ENCODE peak calls at places on chromosomes 4 and X, in four cellular contexts. K is WTC11, M is K562, O is HepG2. Y is an unnamed sample.

GRCh38 chr4:53785996-53786395 is 194.7 kb upstream of the LNX1 start:
- DNase-seq in K (no peak), O (no peak), M (no peak), Y (no peak)

GRCh38 chr4:2412534-2412884 is 5.9 kb downstream of the ZFYVE28 start:
- DNase-seq in O (no peak), K (no peak), M (peak), Y (no peak)

GRCh38 chr4:176538217-176538925 is 218.6 kb downstream of the SPCS3 start:
- DNase-seq in O (no peak), M (no peak), K (no peak), Y (peak)

GRCh38 chr4:150583287-150584197 is 1.6 kb downstream of the MAB21L2 start:
- DNase-seq in K (peak), O (no peak), M (no peak), Y (no peak)

GRCh38 chr4:151620066-151620465 is 140.7 kb downstream of the GATB start:
- DNase-seq in O (no peak), K (no peak), M (no peak), Y (no peak)

GRCh38 chrX:53678667-53679066 is 7.9 kb downstream of the HUWE1 start:
- DNase-seq in O (no peak), K (no peak), M (peak), Y (peak)

GRCh38 chr4:25814323-25814722 is 48.5 kb downstream of the SEL1L3 start:
- DNase-seq in M (no peak), K (no peak), O (no peak), Y (peak)

GRCh38 chr4:47209833-47210232 is 178.5 kb downstream of the GABRB1 start:
- DNase-seq in O (no peak), M (no peak), K (no peak), Y (no peak)

GRCh38 chrX:17459008-17459407 is 84.0 kb downstream of the NHS start:
- DNase-seq in M (no peak), O (no peak), K (no peak), Y (no peak)

GRCh38 chr4:101075536-101075935 is 271.8 kb downstream of the PPP3CA start:
- DNase-seq in K (no peak), O (no peak), M (no peak), Y (no peak)

GRCh38 chr4:124965492-124965891 is 253.0 kb upstream of the ANKRD50 start:
- DNase-seq in K (no peak), O (no peak), M (no peak), Y (no peak)

GRCh38 chrX:9503261-9503660 is 38.4 kb downstream of the TBL1X start:
- DNase-seq in M (no peak), K (no peak), O (no peak), Y (no peak)

GRCh38 chrX:107429090-107429489 is 20.4 kb upstream of the FRMPD3 start:
- DNase-seq in O (peak), K (peak), M (no peak), Y (peak)

GRCh38 chr4:7104366-7105031 is 36.6 kb upstream of the GRPEL1 start:
- DNase-seq in O (no peak), M (no peak), K (no peak), Y (no peak)

GRCh38 chrX:110212299-110212698 is 105.6 kb downstream of the AMMECR1 start:
- DNase-seq in O (no peak), K (no peak), M (no peak), Y (peak)

GRCh38 chr4:41181037-41181436 is 33.3 kb downstream of the APBB2 start:
- DNase-seq in K (no peak), M (no peak), O (no peak), Y (no peak)

DNA sequence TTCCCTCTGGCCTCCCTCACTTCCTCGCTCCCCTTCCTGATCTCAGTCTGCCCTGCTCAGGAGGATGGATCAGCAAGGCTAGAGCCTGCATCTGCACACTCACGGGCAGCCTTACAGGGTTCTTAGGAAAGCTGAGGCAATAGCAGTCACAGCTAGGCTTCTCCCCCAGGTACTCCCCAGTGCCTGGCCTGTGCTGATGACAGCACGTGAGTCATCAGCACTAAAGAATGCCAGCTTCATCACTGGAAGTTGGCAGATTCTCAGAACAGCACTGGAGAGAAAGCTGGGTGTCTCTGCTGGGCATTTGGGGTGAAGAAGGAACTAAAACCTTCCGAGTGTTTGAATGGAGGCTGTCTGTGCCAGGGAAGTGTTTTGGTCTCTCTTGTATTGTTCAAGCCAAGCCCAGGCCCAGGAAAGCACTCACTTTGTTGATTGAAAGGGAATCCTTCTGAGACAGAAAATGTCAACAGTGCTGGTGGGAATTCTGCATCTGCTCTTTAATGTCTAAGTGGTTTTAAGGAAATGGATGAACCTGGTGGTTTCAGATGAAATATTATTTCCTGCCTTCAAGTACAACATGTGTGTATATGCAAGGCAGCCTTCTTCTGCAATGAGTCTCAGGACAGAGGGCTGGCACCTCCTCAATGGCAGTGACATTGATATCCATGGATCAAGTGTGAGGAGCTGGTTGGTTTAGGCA is 73.0 kb upstream of the SCOC start:
- DNase-seq in M (no peak), K (no peak), O (no peak), Y (peak)
- TF ChIP-seq NR3C1 in M (no peak), K (no peak), O (no peak), Y (no peak)

DNA sequence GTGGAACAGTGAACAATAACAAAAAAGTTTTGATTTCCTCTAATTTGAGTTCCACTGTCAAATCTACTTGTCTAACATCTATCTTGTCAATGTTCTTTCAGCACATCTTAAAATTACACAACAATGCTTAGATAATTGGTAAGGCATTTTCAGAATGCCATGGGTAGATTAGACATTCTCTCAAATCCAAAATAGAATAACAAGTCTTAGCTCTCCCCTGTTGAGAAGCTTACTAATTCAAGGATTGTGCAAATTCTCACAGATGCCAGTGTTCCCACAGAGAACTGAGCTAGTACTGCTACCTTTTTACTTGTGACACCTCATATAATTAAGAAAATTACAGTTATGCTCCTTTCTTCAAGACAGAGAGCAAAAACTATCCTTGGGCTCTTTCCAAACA is 2442.0 kb downstream of the PCDH7 start:
- DNase-seq in O (no peak), K (no peak), M (no peak), Y (no peak)
- TF ChIP-seq NR3C1 in O (no peak), K (no peak), M (no peak), Y (no peak)

GRCh38 chr4:61541474-61541873 is 341.3 kb downstream of the ADGRL3 start:
- DNase-seq in M (no peak), K (no peak), O (peak), Y (no peak)

GRCh38 chr4:61545902-61546498 is 345.9 kb downstream of the ADGRL3 start:
- DNase-seq in O (no peak), M (no peak), K (no peak), Y (no peak)

GRCh38 chr4:61543976-61544375 is 343.9 kb downstream of the ADGRL3 start:
- DNase-seq in K (no peak), O (no peak), M (no peak), Y (no peak)

GRCh38 chr4:61540944-61541343 is 340.8 kb downstream of the ADGRL3 start:
- DNase-seq in K (no peak), M (no peak), O (peak), Y (peak)
- TF ChIP-seq NR3C1 in K (no peak), M (no peak), O (no peak), Y (no peak)

GRCh38 chrX:154802838-154803410 is 2.4 kb downstream of the MPP1 start:
- DNase-seq in K (no peak), O (no peak), M (no peak), Y (no peak)

GRCh38 chrX:154804564-154804956 is 725 bp downstream of the MPP1 start:
- DNase-seq in K (no peak), O (no peak), M (no peak), Y (no peak)

GRCh38 chrX:154800508-154801207 is 4.6 kb downstream of the MPP1 start:
- DNase-seq in M (no peak), K (no peak), O (peak), Y (no peak)

GRCh38 chrX:154797006-154797405 is 8.3 kb downstream of the MPP1 start:
- DNase-seq in K (no peak), M (no peak), O (no peak), Y (no peak)

DNA sequence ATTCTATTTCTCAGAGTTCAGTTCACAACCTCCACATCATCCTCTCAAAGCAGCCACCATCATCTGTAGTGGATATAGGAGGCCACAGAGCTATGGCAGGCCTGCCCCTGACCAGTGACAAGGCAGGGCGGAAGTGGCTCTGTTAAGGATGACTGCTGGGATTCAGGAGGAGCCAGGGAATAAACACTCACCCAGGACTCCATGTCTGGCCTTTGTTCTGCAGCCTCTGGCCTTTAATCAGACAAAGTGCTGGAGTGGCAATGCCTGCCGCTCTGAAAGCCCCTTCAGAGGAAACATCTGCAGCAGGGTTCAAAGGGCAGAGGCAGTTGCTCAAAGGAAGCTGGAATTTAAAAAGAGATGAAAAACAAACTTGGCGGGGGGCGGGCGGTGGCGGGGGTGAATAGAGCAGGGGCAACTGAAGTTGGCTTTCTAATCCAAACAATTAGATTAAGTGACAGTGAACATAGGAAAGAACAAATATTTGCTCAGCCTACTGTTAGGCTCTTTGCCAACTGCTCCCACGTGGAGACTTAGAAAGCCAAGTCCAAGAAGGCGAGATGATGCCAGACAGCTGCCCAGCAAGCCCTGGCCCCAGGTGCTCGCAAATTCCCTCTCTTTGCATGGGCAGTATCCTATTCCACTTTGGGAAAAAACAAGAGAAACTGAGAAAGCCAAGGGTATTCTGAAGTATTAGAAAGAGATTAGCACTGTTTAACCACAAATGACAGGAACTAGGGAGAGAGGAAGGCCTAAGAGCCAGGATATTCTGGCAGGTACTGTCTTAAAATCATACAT is 5.5 kb downstream of the MPP1 start:
- DNase-seq in M (no peak), K (no peak), O (peak), Y (peak)
- TF ChIP-seq NR3C1 in M (no peak), K (no peak), O (no peak), Y (no peak)

GRCh38 chr4:1409806-1410425 is 3.7 kb upstream of the NKX1-1 start:
- DNase-seq in K (no peak), O (no peak), M (no peak), Y (no peak)

GRCh38 chr4:1409079-1409805 is 3.0 kb upstream of the NKX1-1 start:
- DNase-seq in M (peak), O (no peak), K (no peak), Y (no peak)

GRCh38 chr4:1406946-1407656 is 859 bp upstream of the NKX1-1 start:
- DNase-seq in O (no peak), M (no peak), K (no peak), Y (no peak)

GRCh38 chr4:1407657-1408333 is 1.6 kb upstream of the NKX1-1 start:
- DNase-seq in M (no peak), K (no peak), O (no peak), Y (no peak)

DNA sequence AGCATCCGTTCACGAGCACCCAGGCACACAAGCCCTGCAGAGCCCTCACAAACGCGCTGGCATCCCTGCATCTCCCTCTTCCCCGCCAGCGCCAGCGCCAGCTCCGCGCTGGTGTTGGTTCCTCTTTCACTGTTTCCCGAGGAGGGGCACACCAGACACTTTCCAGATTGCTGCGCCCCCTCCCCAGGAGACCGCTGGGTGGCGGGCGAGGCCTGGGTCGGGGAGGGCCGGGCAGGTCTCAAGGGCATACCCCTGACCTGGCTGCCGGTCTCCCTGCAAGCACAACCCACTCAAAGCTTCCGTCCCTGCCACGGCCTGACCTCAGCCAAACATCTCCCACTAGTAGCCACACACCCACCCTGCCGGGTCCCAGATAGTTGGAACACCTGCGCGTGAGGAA is 2.2 kb upstream of the NKX1-1 start:
- DNase-seq in M (peak), K (no peak), O (no peak), Y (no peak)
- TF ChIP-seq NR3C1 in M (no peak), K (no peak), O (no peak), Y (no peak)

DNA sequence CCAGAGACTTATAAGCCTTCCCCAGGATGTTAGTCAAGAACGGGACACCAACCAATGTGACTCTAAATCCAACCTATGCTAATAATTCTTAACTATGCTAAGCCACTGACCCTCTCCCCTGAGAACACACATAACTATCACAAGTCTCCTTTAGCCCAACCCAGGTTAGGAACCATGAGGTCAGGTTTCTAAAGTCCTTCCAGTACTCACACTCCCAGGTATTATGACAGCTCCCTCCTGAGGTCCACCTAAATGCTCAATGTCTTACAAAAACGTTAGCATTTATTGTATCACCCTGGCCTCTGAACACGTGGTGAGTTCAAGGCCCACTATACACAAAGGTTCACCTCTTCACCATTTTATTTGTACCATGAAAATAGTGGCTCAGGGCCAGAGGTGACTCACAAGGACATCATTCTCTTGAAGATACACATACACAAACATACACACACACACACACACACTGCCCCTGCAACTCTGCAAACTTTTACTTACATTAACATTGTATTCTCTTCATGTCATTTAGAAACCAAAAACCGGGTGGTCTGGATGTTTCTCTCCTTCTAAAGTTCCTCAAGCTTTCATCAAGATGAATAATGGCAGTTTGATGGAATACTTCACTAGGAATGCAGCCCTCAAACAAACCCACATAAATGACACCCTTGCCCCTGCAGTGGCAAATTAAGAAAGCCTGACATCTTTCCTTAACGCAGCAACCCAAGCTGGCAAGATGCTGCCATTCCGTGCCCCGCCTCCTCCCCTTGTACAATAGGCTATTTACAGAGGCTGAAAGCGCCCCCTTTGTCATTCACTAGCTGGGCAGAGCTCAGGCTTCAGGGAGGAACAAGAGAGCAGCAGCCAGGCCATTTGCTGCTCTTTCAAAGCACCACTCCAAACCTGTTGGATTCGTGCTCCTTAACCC is 17.7 kb downstream of the ACSL1 start:
- DNase-seq in K (peak), O (peak), M (no peak), Y (no peak)
- TF ChIP-seq NR3C1 in K (no peak), O (no peak), M (no peak), Y (no peak)

GRCh38 chrX:71082778-71083177 is 12.9 kb upstream of the FOXO4 start:
- DNase-seq in O (no peak), M (no peak), K (no peak), Y (no peak)

GRCh38 chrX:71085900-71086299 is 9.8 kb upstream of the FOXO4 start:
- DNase-seq in O (no peak), M (no peak), K (no peak), Y (no peak)

GRCh38 chrX:71082253-71082652 is 13.4 kb upstream of the FOXO4 start:
- DNase-seq in M (no peak), K (no peak), O (no peak), Y (peak)

DNA sequence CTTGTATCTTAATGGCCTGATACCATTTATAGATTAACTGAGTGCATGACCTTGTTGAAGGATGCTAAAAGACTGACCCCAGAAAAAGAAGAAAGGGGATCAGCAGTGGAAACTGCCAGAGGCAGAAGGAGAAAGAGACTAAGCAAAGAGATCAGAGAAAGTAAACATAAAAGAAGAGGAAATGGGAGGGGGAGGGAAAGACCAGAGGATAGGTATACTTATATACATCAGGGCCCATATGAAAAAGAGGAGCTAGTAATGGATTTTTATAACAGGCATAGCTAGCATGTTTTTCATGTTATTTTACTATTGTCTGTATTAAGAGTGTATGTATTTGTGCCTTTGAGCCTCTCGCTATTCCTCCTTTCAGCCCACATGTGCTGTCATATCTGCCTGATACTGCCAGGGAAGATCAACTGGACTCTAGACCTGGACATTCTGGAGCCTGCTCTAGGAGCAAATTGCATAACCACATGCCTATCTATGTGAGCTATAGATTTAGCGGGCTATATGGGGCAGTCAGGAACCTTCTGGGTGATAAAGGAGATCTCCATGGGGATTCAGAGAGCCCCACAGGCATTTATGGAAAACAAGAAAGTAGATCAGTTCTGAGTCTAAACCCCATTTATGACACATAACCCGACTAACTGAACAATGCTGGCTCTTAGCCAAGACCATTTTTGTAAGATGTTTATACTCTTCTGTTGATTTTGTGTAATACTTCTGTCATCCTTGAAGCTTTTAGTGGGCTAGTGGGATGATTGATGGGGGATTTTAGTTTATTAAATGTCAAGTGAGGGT is 13.4 kb upstream of the SNX12 start:
- DNase-seq in O (peak), M (no peak), K (no peak), Y (peak)
- TF ChIP-seq NR3C1 in O (no peak), M (no peak), K (no peak), Y (no peak)

GRCh38 chr4:168769416-168769815 is 240.6 kb downstream of the CBR4 start:
- DNase-seq in O (no peak), K (no peak), M (no peak), Y (no peak)

GRCh38 chr4:168769857-168770256 is 240.2 kb downstream of the CBR4 start:
- DNase-seq in O (no peak), K (no peak), M (no peak), Y (no peak)

GRCh38 chr4:168766537-168767316 is 243.3 kb downstream of the CBR4 start:
- DNase-seq in K (no peak), M (no peak), O (no peak), Y (no peak)

GRCh38 chr4:168765322-168765721 is 244.7 kb downstream of the CBR4 start:
- DNase-seq in K (no peak), O (no peak), M (no peak), Y (no peak)

DNA sequence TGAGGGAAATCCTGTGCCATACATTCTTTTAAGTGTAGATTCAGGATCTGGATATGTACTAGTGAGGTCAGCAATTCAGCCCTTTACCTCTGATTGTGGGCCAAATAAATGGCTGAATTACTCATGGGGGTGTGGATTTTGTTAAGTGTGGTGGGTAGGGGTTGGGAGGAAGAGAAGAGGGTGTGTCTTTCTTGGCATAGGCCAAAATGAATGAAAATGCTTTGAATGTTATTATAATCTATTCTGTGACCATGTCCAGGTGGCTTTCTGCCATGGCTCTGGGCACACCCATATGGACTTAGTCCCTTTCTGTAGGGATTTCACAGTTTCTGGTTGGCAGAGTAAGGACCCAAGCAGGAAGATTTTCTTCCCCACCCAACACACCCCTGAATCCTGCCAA is 244.3 kb downstream of the CBR4 start:
- DNase-seq in K (no peak), M (no peak), O (no peak), Y (no peak)
- TF ChIP-seq NR3C1 in K (no peak), M (no peak), O (no peak), Y (no peak)